ENCODE peak calls at places on chromosomes 3 and 15, in ten cellular contexts. G is stomach, P is left lung, Q is GM10248, K is fibroblast of lung, T is GM20000, U is HFFc6, X is heart right ventricle, E is progenitor cell of endocrine pancreas, O is astrocyte of the spinal cord. H is an unnamed sample.

GRCh38 chr3:32725721-32726120 is 40.7 kb downstream of the CNOT10 start:
- DNase-seq in G (no peak), P (no peak), Q (no peak), K (no peak), T (no peak), U (peak), X (no peak), E (no peak), O (no peak), H (no peak)

GRCh38 chr15:33592864-33593263 is 282.1 kb downstream of the RYR3 start:
- DNase-seq in G (no peak), P (no peak), Q (no peak), K (no peak), T (no peak), U (no peak), X (no peak), E (no peak), O (no peak), H (no peak)

GRCh38 chr15:55576911-55577310 is 11.2 kb downstream of the PYGO1 start:
- DNase-seq in G (no peak), P (no peak), Q (no peak), K (no peak), T (no peak), U (no peak), X (no peak), E (no peak), O (no peak), H (no peak)

GRCh38 chr15:79296583-79296982 is 14.1 kb downstream of the ANKRD34C start:
- DNase-seq in G (no peak), P (no peak), Q (no peak), K (no peak), T (no peak), U (no peak), X (no peak), E (no peak), O (no peak), H (no peak)

GRCh38 chr3:39981547-39982184 is 172.3 kb downstream of the MYRIP start:
- DNase-seq in G (no peak), P (no peak), Q (no peak), K (no peak), T (no peak), U (no peak), X (no peak), E (no peak), O (no peak), H (no peak)

GRCh38 chr15:40046721-40047412 is 7.9 kb upstream of the SRP14 start:
- DNase-seq in G (no peak), P (no peak), Q (no peak), K (peak), T (no peak), U (peak), X (no peak), E (no peak), O (peak), H (no peak)

GRCh38 chr3:17964113-17964512 is 221.7 kb upstream of the TBC1D5 start:
- DNase-seq in G (no peak), P (no peak), Q (no peak), K (no peak), T (no peak), U (no peak), X (no peak), E (no peak), O (no peak), H (no peak)

GRCh38 chr15:91488452-91488851 is 365.1 kb upstream of the SLCO3A1 start:
- DNase-seq in G (no peak), P (no peak), Q (no peak), K (peak), T (no peak), U (no peak), X (no peak), E (no peak), O (peak), H (no peak)

GRCh38 chr3:55963611-55964010 is 476.5 kb upstream of the WNT5A start:
- DNase-seq in G (no peak), P (no peak), Q (no peak), K (no peak), T (no peak), U (no peak), X (no peak), E (no peak), O (no peak), H (no peak)

GRCh38 chr3:69320867-69321266 is 65.0 kb downstream of the FRMD4B start:
- DNase-seq in G (no peak), P (no peak), Q (peak), K (no peak), T (peak), U (no peak), X (peak), E (no peak), O (no peak), H (peak)

GRCh38 chr3:156619376-156619775 is 55.0 kb upstream of the TIPARP start:
- DNase-seq in G (no peak), P (no peak), Q (no peak), K (peak), T (no peak), U (no peak), X (no peak), E (no peak), O (peak), H (no peak)

DNA sequence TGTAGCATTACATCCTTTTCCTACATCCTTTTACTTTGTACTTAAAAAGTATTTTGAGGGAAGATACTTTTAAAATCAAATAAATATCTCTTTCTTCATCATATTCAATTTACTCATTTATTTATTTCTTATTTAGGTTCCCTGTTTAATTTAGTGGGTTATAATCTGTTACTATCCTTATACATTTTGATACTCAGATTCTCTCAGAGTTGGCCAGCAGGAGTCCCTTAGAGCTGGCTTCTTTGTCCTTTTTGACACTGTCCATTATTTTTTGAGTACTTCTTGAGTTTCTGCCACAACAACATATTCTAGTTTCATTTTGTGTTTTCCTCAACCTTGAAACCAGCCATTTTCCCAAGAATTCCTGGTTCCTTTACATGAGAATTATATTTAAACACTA is 111.6 kb upstream of the DCBLD2 start:
- DNase-seq in G (no peak), P (no peak), Q (no peak), K (no peak), T (no peak), U (no peak), X (no peak), E (no peak), O (no peak), H (no peak)
- TF ChIP-seq CTCF in G (no peak), P (no peak), Q (no peak), K (peak), T (no peak), U (peak), X (no peak), E (peak), O (peak), H (no peak)

GRCh38 chr3:13518516-13519351 is 30.2 kb upstream of the FBLN2 start:
- DNase-seq in G (no peak), P (no peak), Q (no peak), K (peak), T (no peak), U (no peak), X (peak), E (no peak), O (peak), H (no peak)
- TF ChIP-seq CTCF in G (no peak), P (no peak), Q (no peak), K (no peak), T (no peak), U (no peak), X (no peak), E (no peak), O (no peak), H (no peak)

GRCh38 chr15:57345584-57345983 is 30.7 kb upstream of the CGNL1 start:
- DNase-seq in G (no peak), P (no peak), Q (no peak), K (no peak), T (no peak), U (no peak), X (no peak), E (no peak), O (no peak), H (no peak)
- TF ChIP-seq CTCF in G (no peak), P (no peak), Q (no peak), K (peak), T (no peak), U (peak), X (peak), E (peak), O (peak), H (no peak)

GRCh38 chr3:54121404-54122045 is 827 bp upstream of the CACNA2D3 start:
- DNase-seq in G (no peak), P (no peak), Q (no peak), K (peak), T (peak), U (no peak), X (no peak), E (peak), O (no peak), H (peak)
- TF ChIP-seq CTCF in G (no peak), P (no peak), Q (no peak), K (no peak), T (no peak), U (no peak), X (no peak), E (no peak), O (no peak), H (no peak)

DNA sequence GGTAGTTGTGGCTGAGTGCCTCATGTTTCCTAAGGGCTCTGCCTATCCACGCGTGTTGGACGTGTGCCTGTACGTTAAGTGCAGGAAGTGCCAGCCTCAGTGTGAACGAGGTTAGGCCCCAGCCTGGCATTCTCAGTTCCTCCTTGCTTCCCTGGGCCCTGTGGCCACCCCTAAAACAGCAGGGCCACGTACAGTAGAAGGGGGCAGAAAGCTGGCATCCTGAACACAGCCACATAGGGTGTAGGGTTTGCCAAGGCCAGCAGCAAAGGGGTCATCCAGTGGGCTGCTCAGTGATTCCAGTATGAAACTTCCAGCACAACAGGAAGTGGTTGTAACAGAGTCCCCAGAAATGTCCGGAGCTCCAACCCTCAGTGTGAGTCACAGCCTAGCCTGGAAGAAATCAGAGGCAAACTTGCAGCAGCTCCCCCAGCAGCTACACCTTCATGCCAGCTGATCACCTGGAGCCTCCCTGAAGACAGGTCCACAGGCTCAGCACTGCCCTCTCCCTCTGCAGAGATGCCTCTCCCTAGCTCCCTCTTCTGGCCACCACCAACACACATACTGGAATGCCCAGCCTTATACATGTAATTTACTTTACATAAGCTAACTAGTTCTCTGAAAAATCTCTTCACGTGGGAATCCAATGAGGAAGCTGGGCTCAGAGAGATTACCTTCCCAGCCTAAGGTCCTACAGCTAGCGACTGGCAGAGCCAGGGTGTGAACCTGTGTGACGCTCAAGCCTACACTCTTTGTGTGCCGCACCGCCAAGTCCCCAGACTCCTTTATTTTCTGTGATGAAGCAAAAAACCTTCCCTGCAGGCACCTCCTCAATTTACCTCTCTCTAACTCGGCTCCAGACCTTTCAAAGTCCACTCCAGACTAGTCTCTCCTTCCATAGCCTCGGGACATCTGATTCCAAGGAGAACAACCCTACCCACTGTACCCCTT is 26.6 kb downstream of the ILDR1 start:
- DNase-seq in G (peak), P (peak), Q (peak), K (peak), T (peak), U (peak), X (peak), E (no peak), O (peak), H (no peak)
- TF ChIP-seq CTCF in G (peak), P (peak), Q (peak), K (peak), T (peak), U (peak), X (peak), E (peak), O (peak), H (peak)

DNA sequence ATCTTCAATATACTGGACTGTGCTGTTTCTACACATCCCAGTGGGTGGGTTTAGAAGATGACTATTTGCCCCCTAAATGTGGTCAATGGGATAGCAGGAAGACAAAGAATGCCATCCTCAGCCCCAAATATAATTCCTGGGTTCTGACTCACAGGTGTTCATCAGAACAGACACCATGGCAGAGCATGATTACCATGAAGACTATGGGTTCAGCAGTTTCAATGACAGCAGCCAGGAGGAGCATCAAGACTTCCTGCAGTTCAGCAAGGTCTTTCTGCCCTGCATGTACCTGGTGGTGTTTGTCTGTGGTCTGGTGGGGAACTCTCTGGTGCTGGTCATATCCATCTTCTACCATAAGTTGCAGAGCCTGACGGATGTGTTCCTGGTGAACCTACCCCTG is 3.0 kb downstream of the CXCR6 start:
- DNase-seq in G (no peak), P (no peak), Q (no peak), K (no peak), T (no peak), U (peak), X (no peak), E (no peak), O (no peak), H (no peak)
- TF ChIP-seq CTCF in G (peak), P (no peak), Q (no peak), K (no peak), T (peak), U (peak), X (peak), E (no peak), O (no peak), H (no peak)

DNA sequence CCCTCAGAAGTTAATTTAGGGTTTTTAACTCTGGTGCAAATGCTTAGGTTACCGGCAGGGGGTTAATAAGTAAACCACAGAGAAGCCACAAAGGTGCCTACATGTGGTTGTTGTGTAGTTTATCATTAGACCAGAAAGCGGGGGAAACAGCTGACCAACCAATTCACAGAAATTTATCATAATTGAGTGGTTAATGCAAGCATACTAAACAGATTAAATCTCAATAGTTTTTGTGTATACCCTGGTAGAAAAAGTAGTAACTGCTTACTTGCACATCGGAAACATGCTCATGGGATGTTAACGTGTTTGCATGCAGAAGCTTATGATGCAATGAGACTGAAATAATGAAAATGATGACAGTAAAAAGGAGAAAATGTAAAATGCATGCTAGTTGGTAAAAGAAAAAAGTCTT is 316.0 kb downstream of the PTPRG start:
- DNase-seq in G (no peak), P (no peak), Q (peak), K (peak), T (peak), U (no peak), X (no peak), E (no peak), O (peak), H (peak)
- TF ChIP-seq CTCF in G (no peak), P (no peak), Q (no peak), K (peak), T (no peak), U (peak), X (no peak), E (peak), O (no peak), H (no peak)

DNA sequence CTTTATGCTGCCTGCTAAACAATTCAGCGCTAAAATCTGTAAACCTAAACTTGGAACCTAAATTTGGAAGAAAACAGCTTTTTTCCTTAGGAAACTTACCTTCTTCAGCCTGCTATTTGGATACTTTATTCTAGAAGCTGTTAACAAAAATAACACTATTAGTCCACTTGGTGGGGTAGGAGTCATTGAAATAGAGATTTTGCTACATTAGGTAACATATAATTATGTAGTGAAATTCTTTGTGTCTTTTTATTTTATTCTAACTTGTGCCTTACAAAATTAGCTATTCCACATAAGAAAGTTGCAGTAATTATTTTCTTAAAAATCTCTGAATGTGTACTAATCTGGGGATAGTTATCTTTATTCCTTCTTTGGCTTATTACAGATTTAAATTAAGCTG is 360.4 kb upstream of the ROBO2 start:
- DNase-seq in G (no peak), P (no peak), Q (no peak), K (no peak), T (no peak), U (no peak), X (no peak), E (no peak), O (no peak), H (no peak)
- TF ChIP-seq CTCF in G (no peak), P (no peak), Q (no peak), K (peak), T (no peak), U (no peak), X (no peak), E (peak), O (no peak), H (no peak)

GRCh38 chr3:138578141-138578540 is 15.9 kb downstream of the CEP70 start:
- DNase-seq in G (no peak), P (no peak), Q (no peak), K (no peak), T (no peak), U (no peak), X (no peak), E (no peak), O (no peak), H (no peak)

GRCh38 chr3:138573138-138573537 is 20.9 kb downstream of the CEP70 start:
- DNase-seq in G (no peak), P (no peak), Q (no peak), K (no peak), T (no peak), U (no peak), X (no peak), E (no peak), O (no peak), H (no peak)

GRCh38 chr3:138578961-138579574 is 15.0 kb downstream of the CEP70 start:
- DNase-seq in G (no peak), P (peak), Q (no peak), K (no peak), T (no peak), U (no peak), X (no peak), E (no peak), O (no peak), H (no peak)
- TF ChIP-seq CTCF in G (no peak), P (no peak), Q (no peak), K (no peak), T (no peak), U (no peak), X (no peak), E (no peak), O (no peak), H (no peak)

GRCh38 chr15:83379574-83379973 is 67.6 kb upstream of the SH3GL3 start:
- DNase-seq in G (no peak), P (no peak), Q (no peak), K (peak), T (no peak), U (peak), X (no peak), E (no peak), O (no peak), H (no peak)

GRCh38 chr15:83378921-83379561 is 68.1 kb upstream of the SH3GL3 start:
- DNase-seq in G (no peak), P (no peak), Q (no peak), K (no peak), T (no peak), U (no peak), X (no peak), E (no peak), O (no peak), H (no peak)

GRCh38 chr15:83380026-83380425 is 67.1 kb upstream of the SH3GL3 start:
- DNase-seq in G (no peak), P (no peak), Q (no peak), K (peak), T (no peak), U (peak), X (no peak), E (no peak), O (no peak), H (peak)

GRCh38 chr15:83380682-83381081 is 66.5 kb upstream of the SH3GL3 start:
- DNase-seq in G (no peak), P (peak), Q (peak), K (peak), T (peak), U (peak), X (peak), E (peak), O (peak), H (peak)
- TF ChIP-seq CTCF in G (no peak), P (no peak), Q (peak), K (peak), T (peak), U (peak), X (peak), E (peak), O (peak), H (peak)